ENCODE peak calls at places on chromosomes 13 and 19, in ten cellular contexts. One of them, this sample, is unnamed.

GRCh38 chr19:39078436-39079200 is 5.5 kb upstream of the ACP7 start:
- DNase-seq in stomach: no peak
- DNase-seq in cardiac muscle cell: no peak
- DNase-seq in tibial nerve: no peak
- DNase-seq in Peyer's patch: no peak
- DNase-seq in colonic mucosa: no peak
- DNase-seq in CD8-positive, alpha-beta T cell: no peak
- DNase-seq in thoracic aorta: no peak
- DNase-seq in thyroid gland: no peak
- DNase-seq in CD4-positive, CD25-positive, alpha-beta regulatory T cell: no peak
- DNase-seq in this sample: no peak

GRCh38 chr19:40389404-40390083 is 437 bp downstream of the HIPK4 start:
- DNase-seq in stomach: no peak
- DNase-seq in cardiac muscle cell: no peak
- DNase-seq in tibial nerve: no peak
- DNase-seq in Peyer's patch: no peak
- DNase-seq in colonic mucosa: no peak
- DNase-seq in CD8-positive, alpha-beta T cell: no peak
- DNase-seq in thoracic aorta: no peak
- DNase-seq in thyroid gland: no peak
- DNase-seq in CD4-positive, CD25-positive, alpha-beta regulatory T cell: no peak
- DNase-seq in this sample: no peak

GRCh38 chr19:10255358-10255757 is 3.3 kb downstream of the MRPL4 start:
- DNase-seq in stomach: no peak
- DNase-seq in cardiac muscle cell: no peak
- DNase-seq in tibial nerve: no peak
- DNase-seq in Peyer's patch: no peak
- DNase-seq in colonic mucosa: no peak
- DNase-seq in CD8-positive, alpha-beta T cell: no peak
- DNase-seq in thoracic aorta: no peak
- DNase-seq in thyroid gland: no peak
- DNase-seq in CD4-positive, CD25-positive, alpha-beta regulatory T cell: no peak
- DNase-seq in this sample: no peak

GRCh38 chr13:73477441-73477840 is 418.6 kb downstream of the KLF5 start:
- DNase-seq in stomach: no peak
- DNase-seq in cardiac muscle cell: no peak
- DNase-seq in tibial nerve: no peak
- DNase-seq in Peyer's patch: no peak
- DNase-seq in colonic mucosa: no peak
- DNase-seq in CD8-positive, alpha-beta T cell: no peak
- DNase-seq in thoracic aorta: no peak
- DNase-seq in thyroid gland: no peak
- DNase-seq in CD4-positive, CD25-positive, alpha-beta regulatory T cell: no peak
- DNase-seq in this sample: no peak

GRCh38 chr13:110018009-110018408 is 231.6 kb upstream of the IRS2 start:
- DNase-seq in stomach: no peak
- DNase-seq in cardiac muscle cell: no peak
- DNase-seq in tibial nerve: no peak
- DNase-seq in Peyer's patch: no peak
- DNase-seq in colonic mucosa: no peak
- DNase-seq in CD8-positive, alpha-beta T cell: no peak
- DNase-seq in thoracic aorta: no peak
- DNase-seq in thyroid gland: no peak
- DNase-seq in CD4-positive, CD25-positive, alpha-beta regulatory T cell: no peak
- DNase-seq in this sample: no peak

GRCh38 chr19:29812080-29812880 is 489 bp downstream of the CCNE1 start:
- DNase-seq in stomach: peak; percentile 27
- DNase-seq in cardiac muscle cell: peak; percentile 28
- DNase-seq in tibial nerve: no peak
- DNase-seq in Peyer's patch: peak; percentile 55
- DNase-seq in colonic mucosa: peak; percentile 33
- DNase-seq in CD8-positive, alpha-beta T cell: no peak
- DNase-seq in thoracic aorta: no peak
- DNase-seq in thyroid gland: peak; percentile 20
- DNase-seq in CD4-positive, CD25-positive, alpha-beta regulatory T cell: peak; percentile 16
- DNase-seq in this sample: no peak

GRCh38 chr19:17967258-17968051 is 548 bp downstream of the KCNN1 start:
- DNase-seq in stomach: no peak
- DNase-seq in cardiac muscle cell: no peak
- DNase-seq in tibial nerve: no peak
- DNase-seq in Peyer's patch: no peak
- DNase-seq in colonic mucosa: no peak
- DNase-seq in CD8-positive, alpha-beta T cell: no peak
- DNase-seq in thoracic aorta: no peak
- DNase-seq in thyroid gland: no peak
- DNase-seq in CD4-positive, CD25-positive, alpha-beta regulatory T cell: no peak
- DNase-seq in this sample: no peak

GRCh38 chr19:7004313-7004931 is 16.8 kb downstream of the MBD3L2B start:
- DNase-seq in stomach: no peak
- DNase-seq in cardiac muscle cell: peak; percentile 1
- DNase-seq in tibial nerve: no peak
- DNase-seq in Peyer's patch: no peak
- DNase-seq in colonic mucosa: no peak
- DNase-seq in CD8-positive, alpha-beta T cell: no peak
- DNase-seq in thoracic aorta: no peak
- DNase-seq in thyroid gland: no peak
- DNase-seq in CD4-positive, CD25-positive, alpha-beta regulatory T cell: no peak
- DNase-seq in this sample: no peak

GRCh38 chr13:85148009-85148408 is 651.2 kb downstream of the SLITRK6 start:
- DNase-seq in stomach: no peak
- DNase-seq in cardiac muscle cell: peak; percentile 26
- DNase-seq in tibial nerve: no peak
- DNase-seq in Peyer's patch: no peak
- DNase-seq in colonic mucosa: no peak
- DNase-seq in CD8-positive, alpha-beta T cell: no peak
- DNase-seq in thoracic aorta: no peak
- DNase-seq in thyroid gland: peak; percentile 65
- DNase-seq in CD4-positive, CD25-positive, alpha-beta regulatory T cell: no peak
- DNase-seq in this sample: no peak

GRCh38 chr19:3251229-3251628 is 26.8 kb downstream of the CELF5 start:
- DNase-seq in stomach: no peak
- DNase-seq in cardiac muscle cell: no peak
- DNase-seq in tibial nerve: no peak
- DNase-seq in Peyer's patch: no peak
- DNase-seq in colonic mucosa: no peak
- DNase-seq in CD8-positive, alpha-beta T cell: no peak
- DNase-seq in thoracic aorta: no peak
- DNase-seq in thyroid gland: no peak
- DNase-seq in CD4-positive, CD25-positive, alpha-beta regulatory T cell: no peak
- DNase-seq in this sample: no peak

GRCh38 chr13:30866692-30867669 is 39.1 kb upstream of the MEDAG start:
- DNase-seq in stomach: no peak
- DNase-seq in cardiac muscle cell: peak; percentile 41
- DNase-seq in tibial nerve: no peak
- DNase-seq in Peyer's patch: no peak
- DNase-seq in colonic mucosa: no peak
- DNase-seq in CD8-positive, alpha-beta T cell: no peak
- DNase-seq in thoracic aorta: no peak
- DNase-seq in thyroid gland: no peak
- DNase-seq in CD4-positive, CD25-positive, alpha-beta regulatory T cell: no peak
- DNase-seq in this sample: no peak

GRCh38 chr13:30863231-30863630 is 42.8 kb upstream of the MEDAG start:
- DNase-seq in stomach: no peak
- DNase-seq in cardiac muscle cell: no peak
- DNase-seq in tibial nerve: no peak
- DNase-seq in Peyer's patch: no peak
- DNase-seq in colonic mucosa: no peak
- DNase-seq in CD8-positive, alpha-beta T cell: no peak
- DNase-seq in thoracic aorta: no peak
- DNase-seq in thyroid gland: no peak
- DNase-seq in CD4-positive, CD25-positive, alpha-beta regulatory T cell: no peak
- DNase-seq in this sample: no peak

GRCh38 chr13:30864352-30865130 is 41.5 kb upstream of the MEDAG start:
- DNase-seq in stomach: no peak
- DNase-seq in cardiac muscle cell: no peak
- DNase-seq in tibial nerve: no peak
- DNase-seq in Peyer's patch: no peak
- DNase-seq in colonic mucosa: no peak
- DNase-seq in CD8-positive, alpha-beta T cell: no peak
- DNase-seq in thoracic aorta: no peak
- DNase-seq in thyroid gland: no peak
- DNase-seq in CD4-positive, CD25-positive, alpha-beta regulatory T cell: no peak
- DNase-seq in this sample: no peak

GRCh38 chr13:30863796-30864195 is 42.3 kb upstream of the MEDAG start:
- DNase-seq in stomach: no peak
- DNase-seq in cardiac muscle cell: no peak
- DNase-seq in tibial nerve: no peak
- DNase-seq in Peyer's patch: no peak
- DNase-seq in colonic mucosa: no peak
- DNase-seq in CD8-positive, alpha-beta T cell: no peak
- DNase-seq in thoracic aorta: no peak
- DNase-seq in thyroid gland: no peak
- DNase-seq in CD4-positive, CD25-positive, alpha-beta regulatory T cell: no peak
- DNase-seq in this sample: no peak

GRCh38 chr13:30865131-30866009 is 40.7 kb upstream of the MEDAG start:
- DNase-seq in stomach: peak; percentile 75
- DNase-seq in cardiac muscle cell: peak; percentile 90
- DNase-seq in tibial nerve: peak; percentile 52
- DNase-seq in Peyer's patch: peak; percentile 76
- DNase-seq in colonic mucosa: peak; percentile 72
- DNase-seq in CD8-positive, alpha-beta T cell: peak; percentile 28
- DNase-seq in thoracic aorta: no peak
- DNase-seq in thyroid gland: peak; percentile 78
- DNase-seq in CD4-positive, CD25-positive, alpha-beta regulatory T cell: no peak
- DNase-seq in this sample: peak; percentile 69
- H3K4me1 ChIP-seq in stomach: peaks cover 48% of the 10 kb centered on the region
- H3K4me1 ChIP-seq in cardiac muscle cell: peaks cover 34% of the 10 kb centered on the region
- H3K4me1 ChIP-seq in tibial nerve: peaks cover 24% of the 10 kb centered on the region
- H3K4me1 ChIP-seq in Peyer's patch: no peaks in the 10 kb centered on the region
- H3K4me1 ChIP-seq in colonic mucosa: no peaks in the 10 kb centered on the region
- H3K4me1 ChIP-seq in CD8-positive, alpha-beta T cell: no peaks in the 10 kb centered on the region
- H3K4me1 ChIP-seq in thoracic aorta: peaks cover 62% of the 10 kb centered on the region
- H3K4me1 ChIP-seq in thyroid gland: peaks cover 34% of the 10 kb centered on the region
- H3K4me1 ChIP-seq in CD4-positive, CD25-positive, alpha-beta regulatory T cell: no peaks in the 10 kb centered on the region
- H3K4me1 ChIP-seq in this sample: peaks cover 6% of the 10 kb centered on the region

GRCh38 chr13:42895781-42896180 is 96.3 kb downstream of the EPSTI1 start:
- DNase-seq in stomach: no peak
- DNase-seq in cardiac muscle cell: no peak
- DNase-seq in tibial nerve: no peak
- DNase-seq in Peyer's patch: no peak
- DNase-seq in colonic mucosa: no peak
- DNase-seq in CD8-positive, alpha-beta T cell: no peak
- DNase-seq in thoracic aorta: no peak
- DNase-seq in thyroid gland: no peak
- DNase-seq in CD4-positive, CD25-positive, alpha-beta regulatory T cell: no peak
- DNase-seq in this sample: no peak

GRCh38 chr13:42893346-42893745 is 98.7 kb downstream of the EPSTI1 start:
- DNase-seq in stomach: no peak
- DNase-seq in cardiac muscle cell: no peak
- DNase-seq in tibial nerve: no peak
- DNase-seq in Peyer's patch: no peak
- DNase-seq in colonic mucosa: no peak
- DNase-seq in CD8-positive, alpha-beta T cell: no peak
- DNase-seq in thoracic aorta: no peak
- DNase-seq in thyroid gland: no peak
- DNase-seq in CD4-positive, CD25-positive, alpha-beta regulatory T cell: no peak
- DNase-seq in this sample: no peak

GRCh38 chr13:42891591-42891990 is 100.5 kb downstream of the EPSTI1 start:
- DNase-seq in stomach: no peak
- DNase-seq in cardiac muscle cell: no peak
- DNase-seq in tibial nerve: no peak
- DNase-seq in Peyer's patch: no peak
- DNase-seq in colonic mucosa: peak; percentile 28
- DNase-seq in CD8-positive, alpha-beta T cell: no peak
- DNase-seq in thoracic aorta: no peak
- DNase-seq in thyroid gland: no peak
- DNase-seq in CD4-positive, CD25-positive, alpha-beta regulatory T cell: no peak
- DNase-seq in this sample: no peak

GRCh38 chr13:42894765-42895181 is 97.3 kb downstream of the EPSTI1 start:
- DNase-seq in stomach: no peak
- DNase-seq in cardiac muscle cell: no peak
- DNase-seq in tibial nerve: no peak
- DNase-seq in Peyer's patch: no peak
- DNase-seq in colonic mucosa: peak; percentile 29
- DNase-seq in CD8-positive, alpha-beta T cell: no peak
- DNase-seq in thoracic aorta: no peak
- DNase-seq in thyroid gland: no peak
- DNase-seq in CD4-positive, CD25-positive, alpha-beta regulatory T cell: no peak
- DNase-seq in this sample: no peak

DNA sequence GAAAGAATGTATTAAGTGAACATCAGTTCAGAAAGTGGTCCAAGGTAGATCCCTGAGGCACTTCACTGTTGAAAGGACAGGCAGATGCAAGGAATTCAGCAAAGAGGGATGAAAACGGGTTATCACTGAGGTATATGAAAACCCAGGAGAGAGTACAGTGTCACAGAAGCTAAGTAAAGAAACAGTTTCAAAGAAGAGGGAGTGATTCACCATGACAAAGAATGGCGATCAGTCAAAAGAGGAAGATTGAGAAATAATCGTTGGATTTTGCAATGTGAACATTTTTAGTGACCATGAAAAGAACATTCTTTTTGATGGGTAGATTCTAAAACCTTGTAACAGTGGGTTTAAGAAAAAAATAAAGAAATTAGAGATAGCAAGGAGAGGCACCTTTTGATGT is 99.3 kb downstream of the EPSTI1 start:
- DNase-seq in stomach: no peak
- DNase-seq in cardiac muscle cell: no peak
- DNase-seq in tibial nerve: no peak
- DNase-seq in Peyer's patch: no peak
- DNase-seq in colonic mucosa: no peak
- DNase-seq in CD8-positive, alpha-beta T cell: no peak
- DNase-seq in thoracic aorta: no peak
- DNase-seq in thyroid gland: no peak
- DNase-seq in CD4-positive, CD25-positive, alpha-beta regulatory T cell: no peak
- DNase-seq in this sample: no peak
- H3K4me3 ChIP-seq in stomach: no peak overlapping the region
- H3K4me3 ChIP-seq in cardiac muscle cell: no peak overlapping the region
- H3K4me3 ChIP-seq in tibial nerve: no peak overlapping the region
- H3K4me3 ChIP-seq in Peyer's patch: no peak overlapping the region
- H3K4me3 ChIP-seq in colonic mucosa: no peak overlapping the region
- H3K4me3 ChIP-seq in CD8-positive, alpha-beta T cell: no peak overlapping the region
- H3K4me3 ChIP-seq in thoracic aorta: no peak overlapping the region
- H3K4me3 ChIP-seq in thyroid gland: no peak overlapping the region
- H3K4me3 ChIP-seq in CD4-positive, CD25-positive, alpha-beta regulatory T cell: no peak overlapping the region
- H3K4me3 ChIP-seq in this sample: no peak overlapping the region

DNA sequence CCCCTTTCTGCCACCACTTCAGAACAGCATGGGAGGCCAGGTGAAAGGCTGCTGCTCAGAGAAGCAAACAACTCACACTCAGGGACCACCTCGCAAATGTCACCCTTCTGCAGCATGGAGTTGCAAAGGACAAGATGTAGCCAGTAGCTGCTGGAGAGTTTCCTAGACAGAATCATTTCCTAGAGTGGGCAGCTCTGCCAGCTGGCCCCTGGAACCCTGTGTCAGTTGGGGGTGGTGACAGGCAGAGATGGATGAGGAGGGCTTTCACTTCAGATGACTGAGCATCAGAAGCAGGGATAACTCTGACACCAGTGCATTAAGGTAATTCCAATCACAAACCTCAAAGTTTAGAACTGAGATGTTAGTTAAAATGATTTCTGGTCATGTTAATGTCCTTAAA is 34.4 kb upstream of the EPHX3 start:
- DNase-seq in stomach: no peak
- DNase-seq in cardiac muscle cell: no peak
- DNase-seq in tibial nerve: no peak
- DNase-seq in Peyer's patch: no peak
- DNase-seq in colonic mucosa: no peak
- DNase-seq in CD8-positive, alpha-beta T cell: no peak
- DNase-seq in thoracic aorta: no peak
- DNase-seq in thyroid gland: no peak
- DNase-seq in CD4-positive, CD25-positive, alpha-beta regulatory T cell: no peak
- DNase-seq in this sample: no peak
- H3K36me3 ChIP-seq in stomach: peaks cover 99% of the 10 kb centered on the region
- H3K36me3 ChIP-seq in cardiac muscle cell: peaks cover 39% of the 10 kb centered on the region
- H3K36me3 ChIP-seq in tibial nerve: peaks cover 5% of the 10 kb centered on the region
- H3K36me3 ChIP-seq in Peyer's patch: peaks cover 79% of the 10 kb centered on the region
- H3K36me3 ChIP-seq in colonic mucosa: peaks cover 14% of the 10 kb centered on the region
- H3K36me3 ChIP-seq in CD8-positive, alpha-beta T cell: peaks cover 77% of the 10 kb centered on the region
- H3K36me3 ChIP-seq in thoracic aorta: peaks cover 50% of the 10 kb centered on the region
- H3K36me3 ChIP-seq in thyroid gland: peaks cover 30% of the 10 kb centered on the region
- H3K36me3 ChIP-seq in CD4-positive, CD25-positive, alpha-beta regulatory T cell: peaks cover 94% of the 10 kb centered on the region
- H3K36me3 ChIP-seq in this sample: peaks cover 16% of the 10 kb centered on the region

GRCh38 chr19:4985551-4985991 is 16.7 kb downstream of the KDM4B start:
- DNase-seq in stomach: no peak
- DNase-seq in cardiac muscle cell: no peak
- DNase-seq in tibial nerve: no peak
- DNase-seq in Peyer's patch: no peak
- DNase-seq in colonic mucosa: no peak
- DNase-seq in CD8-positive, alpha-beta T cell: no peak
- DNase-seq in thoracic aorta: no peak
- DNase-seq in thyroid gland: peak; percentile 20
- DNase-seq in CD4-positive, CD25-positive, alpha-beta regulatory T cell: no peak
- DNase-seq in this sample: no peak
- H3K4me1 ChIP-seq in stomach: peaks cover 75% of the 10 kb centered on the region
- H3K4me1 ChIP-seq in cardiac muscle cell: peaks cover 55% of the 10 kb centered on the region
- H3K4me1 ChIP-seq in tibial nerve: peaks cover 21% of the 10 kb centered on the region
- H3K4me1 ChIP-seq in Peyer's patch: no peaks in the 10 kb centered on the region
- H3K4me1 ChIP-seq in colonic mucosa: no peaks in the 10 kb centered on the region
- H3K4me1 ChIP-seq in CD8-positive, alpha-beta T cell: peaks cover 5% of the 10 kb centered on the region
- H3K4me1 ChIP-seq in thoracic aorta: peaks cover 32% of the 10 kb centered on the region
- H3K4me1 ChIP-seq in thyroid gland: peaks cover 90% of the 10 kb centered on the region
- H3K4me1 ChIP-seq in CD4-positive, CD25-positive, alpha-beta regulatory T cell: peaks cover 3% of the 10 kb centered on the region
- H3K4me1 ChIP-seq in this sample: peaks cover 15% of the 10 kb centered on the region